ENCODE peak calls at places on chromosomes 16 and 17, in five cellular contexts. One of them, this sample, is unnamed.

GRCh38 chr17:27207073-27207511 is 86.8 kb upstream of the WSB1 start:
- DNase-seq in sigmoid colon: no peak
- DNase-seq in breast epithelium: no peak
- DNase-seq in spleen: no peak
- DNase-seq in prostate gland: no peak
- DNase-seq in this sample: no peak

GRCh38 chr16:6616746-6617145 is 715.9 kb upstream of the RBFOX1 start:
- DNase-seq in spleen: no peak
- DNase-seq in sigmoid colon: no peak
- DNase-seq in prostate gland: peak; percentile 76
- DNase-seq in breast epithelium: no peak
- DNase-seq in this sample: no peak

GRCh38 chr17:77394540-77395295 is 253.9 kb downstream of the SEC14L1 start:
- DNase-seq in breast epithelium: peak; percentile 93
- DNase-seq in spleen: no peak
- DNase-seq in prostate gland: peak; percentile 74
- DNase-seq in sigmoid colon: no peak
- DNase-seq in this sample: peak; percentile 59

GRCh38 chr17:39036009-39036408 is 68.8 kb upstream of the FBXO47 start:
- DNase-seq in sigmoid colon: no peak
- DNase-seq in breast epithelium: no peak
- DNase-seq in spleen: no peak
- DNase-seq in prostate gland: no peak
- DNase-seq in this sample: no peak

GRCh38 chr16:3065069-3065741 is at the start of gene IL32:
- DNase-seq in breast epithelium: no peak
- DNase-seq in spleen: no peak
- DNase-seq in sigmoid colon: peak; percentile 90
- DNase-seq in prostate gland: no peak
- DNase-seq in this sample: no peak

GRCh38 chr16:67283826-67284555 is 4.7 kb downstream of the PLEKHG4 start:
- DNase-seq in breast epithelium: no peak
- DNase-seq in sigmoid colon: no peak
- DNase-seq in prostate gland: no peak
- DNase-seq in spleen: peak; percentile 33
- DNase-seq in this sample: peak; percentile 77

GRCh38 chr16:50743575-50744225 is 1.8 kb downstream of the CYLD start:
- DNase-seq in breast epithelium: no peak
- DNase-seq in prostate gland: no peak
- DNase-seq in sigmoid colon: no peak
- DNase-seq in spleen: no peak
- DNase-seq in this sample: no peak

GRCh38 chr17:57739402-57740224 is 5.5 kb downstream of the CCDC182 start:
- DNase-seq in sigmoid colon: no peak
- DNase-seq in breast epithelium: no peak
- DNase-seq in prostate gland: no peak
- DNase-seq in spleen: no peak
- DNase-seq in this sample: no peak

GRCh38 chr17:77444653-77445029 is 303.9 kb downstream of the SEC14L1 start:
- DNase-seq in sigmoid colon: no peak
- DNase-seq in prostate gland: no peak
- DNase-seq in spleen: no peak
- DNase-seq in breast epithelium: no peak
- DNase-seq in this sample: no peak

GRCh38 chr17:59791603-59792457 is 84.4 kb downstream of the VMP1 start:
- DNase-seq in sigmoid colon: no peak
- DNase-seq in spleen: no peak
- DNase-seq in prostate gland: no peak
- DNase-seq in breast epithelium: no peak
- DNase-seq in this sample: no peak

GRCh38 chr17:34305606-34306005 is 13.6 kb upstream of the CCL8 start:
- DNase-seq in prostate gland: no peak
- DNase-seq in sigmoid colon: no peak
- DNase-seq in spleen: no peak
- DNase-seq in breast epithelium: no peak
- DNase-seq in this sample: no peak

GRCh38 chr16:66469932-66470546 is 42.9 kb downstream of the BEAN1 start:
- DNase-seq in breast epithelium: no peak
- DNase-seq in prostate gland: no peak
- DNase-seq in sigmoid colon: no peak
- DNase-seq in spleen: no peak
- DNase-seq in this sample: no peak

GRCh38 chr17:55587608-55588139 is 76.4 kb upstream of the SMIM36 start:
- DNase-seq in sigmoid colon: peak; percentile 81
- DNase-seq in prostate gland: no peak
- DNase-seq in spleen: no peak
- DNase-seq in breast epithelium: no peak
- DNase-seq in this sample: no peak

GRCh38 chr17:3780986-3781385 is 20.0 kb downstream of the ITGAE start:
- DNase-seq in spleen: no peak
- DNase-seq in sigmoid colon: no peak
- DNase-seq in prostate gland: no peak
- DNase-seq in breast epithelium: no peak
- DNase-seq in this sample: no peak

GRCh38 chr16:12587646-12588277 is 215.9 kb downstream of the CPPED1 start:
- DNase-seq in breast epithelium: no peak
- DNase-seq in spleen: peak; percentile 20
- DNase-seq in sigmoid colon: peak; percentile 27
- DNase-seq in prostate gland: no peak
- DNase-seq in this sample: no peak

GRCh38 chr16:4612474-4612931 is 2.2 kb downstream of the UBALD1 start:
- DNase-seq in breast epithelium: no peak
- DNase-seq in sigmoid colon: peak; percentile 66
- DNase-seq in prostate gland: no peak
- DNase-seq in spleen: peak; percentile 77
- DNase-seq in this sample: no peak

GRCh38 chr17:77695386-77695785 is 263.1 kb upstream of the TNRC6C start:
- DNase-seq in prostate gland: no peak
- DNase-seq in breast epithelium: no peak
- DNase-seq in spleen: no peak
- DNase-seq in sigmoid colon: no peak
- DNase-seq in this sample: no peak

GRCh38 chr17:65389956-65390355 is 171.5 kb downstream of the AXIN2 start:
- DNase-seq in prostate gland: no peak
- DNase-seq in sigmoid colon: no peak
- DNase-seq in breast epithelium: no peak
- DNase-seq in spleen: no peak
- DNase-seq in this sample: no peak

GRCh38 chr16:64489449-64489848 is 632.4 kb downstream of the CDH11 start:
- DNase-seq in prostate gland: peak; percentile 15
- DNase-seq in spleen: no peak
- DNase-seq in sigmoid colon: no peak
- DNase-seq in breast epithelium: no peak
- DNase-seq in this sample: no peak

GRCh38 chr17:53033297-53033696 is 789.4 kb upstream of the KIF2B start:
- DNase-seq in spleen: no peak
- DNase-seq in prostate gland: no peak
- DNase-seq in breast epithelium: no peak
- DNase-seq in sigmoid colon: no peak
- DNase-seq in this sample: no peak

GRCh38 chr17:72193395-72194106 is 72.7 kb downstream of the SOX9 start:
- DNase-seq in breast epithelium: no peak
- DNase-seq in prostate gland: no peak
- DNase-seq in sigmoid colon: no peak
- DNase-seq in spleen: no peak
- DNase-seq in this sample: no peak

GRCh38 chr17:49505854-49506253 is 10.8 kb downstream of the NGFR start:
- DNase-seq in prostate gland: no peak
- DNase-seq in sigmoid colon: no peak
- DNase-seq in breast epithelium: no peak
- DNase-seq in spleen: no peak
- DNase-seq in this sample: no peak

GRCh38 chr17:6067060-6067459 is 3.1 kb upstream of the WSCD1 start:
- DNase-seq in sigmoid colon: no peak
- DNase-seq in breast epithelium: no peak
- DNase-seq in prostate gland: no peak
- DNase-seq in spleen: peak; percentile 19
- DNase-seq in this sample: no peak

GRCh38 chr16:74607967-74608356 is 1.0 kb upstream of the GLG1 start:
- DNase-seq in sigmoid colon: no peak
- DNase-seq in prostate gland: no peak
- DNase-seq in breast epithelium: no peak
- DNase-seq in spleen: no peak
- DNase-seq in this sample: no peak

GRCh38 chr17:40329981-40330794 is 21.2 kb downstream of the RARA start:
- DNase-seq in spleen: peak; percentile 90
- DNase-seq in sigmoid colon: peak; percentile 85
- DNase-seq in breast epithelium: no peak
- DNase-seq in prostate gland: peak; percentile 71
- DNase-seq in this sample: peak; percentile 81

DNA sequence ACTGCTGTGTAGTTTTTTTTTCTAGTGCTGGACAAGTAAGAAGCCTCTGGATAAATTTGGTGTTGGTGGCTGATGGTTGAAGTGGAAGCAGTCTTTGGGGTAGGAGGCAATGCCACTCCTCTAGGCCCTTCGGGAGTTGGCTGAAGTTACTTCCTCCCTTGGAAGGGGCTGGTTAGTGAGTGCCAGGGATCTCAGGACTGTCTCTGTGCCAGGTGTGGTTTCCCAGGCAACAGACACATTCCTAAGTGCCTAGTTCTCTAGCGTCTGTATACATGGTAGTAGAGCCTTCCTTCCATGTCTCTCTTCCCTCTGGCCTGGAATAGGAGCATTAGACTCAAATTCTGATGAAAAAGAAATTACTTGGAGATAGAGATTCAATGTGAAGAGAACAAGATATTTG is 15.3 kb downstream of the TMEM98 start:
- DNase-seq in prostate gland: no peak
- DNase-seq in sigmoid colon: no peak
- DNase-seq in spleen: no peak
- DNase-seq in breast epithelium: no peak
- DNase-seq in this sample: no peak
- TF ChIP-seq POLR2AphosphoS5 in prostate gland: no peak
- TF ChIP-seq POLR2AphosphoS5 in sigmoid colon: no peak
- TF ChIP-seq POLR2AphosphoS5 in spleen: no peak
- TF ChIP-seq POLR2AphosphoS5 in breast epithelium: no peak
- TF ChIP-seq POLR2AphosphoS5 in this sample: no peak

GRCh38 chr16:30997000-30997886 is 12.2 kb downstream of the HSD3B7 start:
- DNase-seq in sigmoid colon: peak; percentile 95
- DNase-seq in breast epithelium: peak; percentile 73
- DNase-seq in spleen: peak; percentile 96
- DNase-seq in prostate gland: peak; percentile 68
- DNase-seq in this sample: peak; percentile 88
- TF ChIP-seq POLR2A in sigmoid colon: no peak
- TF ChIP-seq POLR2A in breast epithelium: no peak
- TF ChIP-seq POLR2A in spleen: no peak
- TF ChIP-seq POLR2A in prostate gland: no peak
- TF ChIP-seq POLR2A in this sample: peak; percentile 69

GRCh38 chr17:41772586-41773189 is 13.8 kb downstream of the JUP start:
- DNase-seq in breast epithelium: no peak
- DNase-seq in sigmoid colon: no peak
- DNase-seq in prostate gland: no peak
- DNase-seq in spleen: no peak
- DNase-seq in this sample: no peak
- TF ChIP-seq POLR2AphosphoS5 in breast epithelium: no peak
- TF ChIP-seq POLR2AphosphoS5 in sigmoid colon: no peak
- TF ChIP-seq POLR2AphosphoS5 in prostate gland: no peak
- TF ChIP-seq POLR2AphosphoS5 in spleen: no peak
- TF ChIP-seq POLR2AphosphoS5 in this sample: no peak

GRCh38 chr16:71723537-71724319 is 773 bp downstream of the PHLPP2 start:
- DNase-seq in spleen: peak; percentile 94
- DNase-seq in sigmoid colon: peak; percentile 87
- DNase-seq in breast epithelium: peak; percentile 49
- DNase-seq in prostate gland: peak; percentile 70
- DNase-seq in this sample: peak; percentile 97
- TF ChIP-seq POLR2A in spleen: no peak
- TF ChIP-seq POLR2A in sigmoid colon: no peak
- TF ChIP-seq POLR2A in breast epithelium: no peak
- TF ChIP-seq POLR2A in prostate gland: no peak
- TF ChIP-seq POLR2A in this sample: no peak

GRCh38 chr16:11203111-11203623 is 52.8 kb downstream of the SOCS1 start:
- DNase-seq in spleen: no peak
- DNase-seq in prostate gland: no peak
- DNase-seq in breast epithelium: no peak
- DNase-seq in sigmoid colon: no peak
- DNase-seq in this sample: no peak

GRCh38 chr16:11200523-11201063 is 55.4 kb downstream of the SOCS1 start:
- DNase-seq in prostate gland: no peak
- DNase-seq in spleen: no peak
- DNase-seq in breast epithelium: no peak
- DNase-seq in sigmoid colon: no peak
- DNase-seq in this sample: no peak

GRCh38 chr16:11198817-11199216 is 57.2 kb downstream of the SOCS1 start:
- DNase-seq in sigmoid colon: no peak
- DNase-seq in breast epithelium: no peak
- DNase-seq in spleen: no peak
- DNase-seq in prostate gland: no peak
- DNase-seq in this sample: no peak

GRCh38 chr16:11202260-11203091 is 53.5 kb downstream of the SOCS1 start:
- DNase-seq in prostate gland: no peak
- DNase-seq in sigmoid colon: no peak
- DNase-seq in breast epithelium: no peak
- DNase-seq in spleen: no peak
- DNase-seq in this sample: no peak

DNA sequence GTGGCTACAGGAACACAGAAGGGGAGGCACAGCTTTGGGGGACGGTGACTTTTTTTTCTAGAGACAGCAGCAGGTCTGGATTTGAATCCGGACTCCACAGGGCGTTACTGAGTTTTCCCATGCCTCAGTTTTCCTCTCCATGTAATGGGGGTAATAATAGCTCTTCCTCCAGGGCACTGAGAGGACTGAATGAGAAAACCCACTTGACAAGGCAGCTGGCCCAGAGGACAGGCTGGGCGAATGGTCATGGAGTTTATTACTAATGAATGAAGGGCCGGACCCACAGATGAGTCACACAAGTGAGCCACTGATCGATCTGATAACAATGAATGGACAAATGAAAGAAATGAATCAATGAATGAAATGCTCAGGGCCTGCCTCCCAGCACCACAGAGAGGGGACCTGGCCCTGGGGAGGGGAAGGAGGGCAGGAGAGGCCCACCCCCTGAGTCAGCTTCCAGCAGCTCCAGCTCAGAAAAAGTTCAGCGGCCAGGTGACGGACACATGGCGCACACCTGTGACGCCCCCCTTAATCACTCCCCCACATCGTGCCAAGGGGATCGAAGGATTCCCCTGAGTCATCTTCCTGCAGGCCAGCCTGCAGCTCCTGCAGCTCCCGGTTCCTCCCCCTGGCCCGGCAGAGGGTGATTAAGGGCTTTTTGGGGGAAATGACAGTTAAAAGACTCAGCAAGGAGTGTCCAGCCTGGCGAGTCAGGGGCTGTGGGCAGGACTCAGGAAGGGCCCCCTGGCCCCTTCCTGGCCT is 54.3 kb downstream of the SOCS1 start:
- DNase-seq in breast epithelium: no peak
- DNase-seq in prostate gland: no peak
- DNase-seq in sigmoid colon: no peak
- DNase-seq in spleen: no peak
- DNase-seq in this sample: no peak
- TF ChIP-seq POLR2AphosphoS5 in breast epithelium: no peak
- TF ChIP-seq POLR2AphosphoS5 in prostate gland: no peak
- TF ChIP-seq POLR2AphosphoS5 in sigmoid colon: no peak
- TF ChIP-seq POLR2AphosphoS5 in spleen: no peak
- TF ChIP-seq POLR2AphosphoS5 in this sample: no peak

This sample was measured in upper lobe of left lung.